ENCODE peak calls at places on chromosomes 11 and 22, in four cellular contexts. One of them, this sample, is unnamed.

GRCh38 chr11:59754494-59754858 is 700 bp upstream of the STX3 start:
- DNase-seq in choroid plexus epithelial cell: peak
- DNase-seq in AG08396: peak
- DNase-seq in EL: peak
- DNase-seq in this sample: peak

GRCh38 chr11:74777038-74777437 is 28.4 kb downstream of the RNF169 start:
- DNase-seq in AG08396: no peak
- DNase-seq in choroid plexus epithelial cell: no peak
- DNase-seq in EL: no peak
- DNase-seq in this sample: no peak

GRCh38 chr22:49827853-49828598 is at the start of gene BRD1:
- DNase-seq in AG08396: peak
- DNase-seq in choroid plexus epithelial cell: peak
- DNase-seq in EL: peak
- DNase-seq in this sample: peak

GRCh38 chr11:26478710-26479109 is 93.4 kb downstream of the MUC15 start:
- DNase-seq in choroid plexus epithelial cell: no peak
- DNase-seq in EL: no peak
- DNase-seq in AG08396: no peak
- DNase-seq in this sample: no peak

GRCh38 chr11:86978756-86979608 is 23.8 kb upstream of the FZD4 start:
- DNase-seq in choroid plexus epithelial cell: peak
- DNase-seq in AG08396: no peak
- DNase-seq in EL: peak
- DNase-seq in this sample: no peak

GRCh38 chr22:20957691-20958440 is 9.2 kb upstream of the AIFM3 start:
- DNase-seq in EL: peak
- DNase-seq in AG08396: peak
- DNase-seq in choroid plexus epithelial cell: no peak
- DNase-seq in this sample: no peak

GRCh38 chr11:113021111-113021510 is 59.9 kb downstream of the NCAM1 start:
- DNase-seq in choroid plexus epithelial cell: no peak
- DNase-seq in AG08396: no peak
- DNase-seq in EL: no peak
- DNase-seq in this sample: no peak

GRCh38 chr22:25134028-25134427 is 65.6 kb upstream of the CRYBB3 start:
- DNase-seq in AG08396: no peak
- DNase-seq in EL: no peak
- DNase-seq in choroid plexus epithelial cell: no peak
- DNase-seq in this sample: no peak

GRCh38 chr22:39514373-39514973 is 5.9 kb upstream of the ATF4 start:
- DNase-seq in EL: peak
- DNase-seq in choroid plexus epithelial cell: peak
- DNase-seq in AG08396: peak
- DNase-seq in this sample: peak

GRCh38 chr11:88246680-88247079 is 71.4 kb upstream of the RAB38 start:
- DNase-seq in EL: peak
- DNase-seq in AG08396: peak
- DNase-seq in choroid plexus epithelial cell: peak
- DNase-seq in this sample: no peak